ENCODE peak calls at places on chromosome 11, in four cellular contexts. K, M, U and S are unnamed samples.

GRCh38 chr11:44277097-44278090 is 32.5 kb downstream of the ALX4 start:
- DNase-seq in M (no peak), U (no peak), K (no peak), S (no peak)

GRCh38 chr11:72722050-72722748 is 30.0 kb downstream of the ARAP1 start:
- DNase-seq in M (peak), K (peak), U (peak), S (peak)

GRCh38 chr11:130318031-130318673 is 3.4 kb upstream of the ZBTB44 start:
- DNase-seq in M (no peak), K (no peak), U (no peak), S (no peak)

GRCh38 chr11:10455637-10456487 is 798 bp downstream of the AMPD3 start:
- DNase-seq in M (no peak), K (peak), U (peak), S (no peak)

GRCh38 chr11:95466406-95466805 is 235.4 kb upstream of the SESN3 start:
- DNase-seq in K (no peak), M (no peak), U (no peak), S (no peak)

GRCh38 chr11:77196961-77197360 is 68.9 kb downstream of the MYO7A start:
- DNase-seq in U (no peak), M (no peak), K (no peak), S (no peak)

GRCh38 chr11:19055905-19056304 is 4.6 kb downstream of the MRGPRX2 start:
- DNase-seq in M (no peak), K (no peak), U (no peak), S (no peak)

GRCh38 chr11:45412033-45412432 is 125.9 kb upstream of the SYT13 start:
- DNase-seq in U (no peak), M (no peak), K (no peak), S (no peak)

GRCh38 chr11:81869337-81870065 is 864.2 kb downstream of the FAM181B start:
- DNase-seq in K (no peak), M (no peak), U (peak), S (no peak)

GRCh38 chr11:62552465-62552782 is 5.8 kb upstream of the AHNAK start:
- DNase-seq in M (no peak), K (no peak), U (no peak), S (no peak)

GRCh38 chr11:27239305-27239942 is 123.6 kb downstream of the CCDC34 start:
- DNase-seq in K (no peak), U (no peak), M (no peak), S (no peak)

GRCh38 chr11:79333381-79333780 is 107.4 kb downstream of the TENM4 start:
- DNase-seq in U (no peak), K (no peak), M (no peak), S (no peak)

GRCh38 chr11:64568041-64568571 is 22.9 kb upstream of the SLC22A12 start:
- DNase-seq in M (no peak), K (no peak), U (no peak), S (no peak)

GRCh38 chr11:64637346-64638016 is 46.5 kb downstream of the SLC22A12 start:
- DNase-seq in K (no peak), M (no peak), U (no peak), S (no peak)

GRCh38 chr11:127639916-127640315 is 639.3 kb upstream of the KIRREL3 start:
- DNase-seq in U (no peak), K (no peak), M (no peak), S (no peak)

GRCh38 chr11:65416341-65417185 is 6.0 kb upstream of the NEAT1 start:
- DNase-seq in U (peak), K (no peak), M (no peak), S (no peak)

GRCh38 chr11:9752091-9752490 is 88.2 kb downstream of the SWAP70 start:
- DNase-seq in M (no peak), U (no peak), K (no peak), S (no peak)

GRCh38 chr11:134659882-134660281 is 247.8 kb upstream of the B3GAT1 start:
- DNase-seq in M (no peak), K (no peak), U (no peak), S (no peak)

GRCh38 chr11:123690490-123690889 is 36.1 kb upstream of the SCN3B start:
- DNase-seq in K (no peak), M (no peak), U (no peak), S (no peak)

GRCh38 chr11:109772846-109773400 is 320.3 kb upstream of the ZC3H12C start:
- DNase-seq in K (no peak), M (no peak), U (no peak), S (no peak)

GRCh38 chr11:19848219-19848618 is 135.6 kb downstream of the NAV2 start:
- DNase-seq in K (no peak), M (no peak), U (no peak), S (no peak)

GRCh38 chr11:6251990-6252473 is 7.6 kb upstream of the CCKBR start:
- DNase-seq in M (no peak), K (peak), U (no peak), S (no peak)

GRCh38 chr11:108768370-108768769 is 103.5 kb downstream of the DDX10 start:
- DNase-seq in U (no peak), M (no peak), K (no peak), S (no peak)

GRCh38 chr11:2800655-2801531 is 84.7 kb downstream of the CDKN1C start:
- DNase-seq in U (no peak), M (no peak), K (no peak), S (no peak)